ENCODE peak calls at places on chromosomes 1 and 21, in four cellular contexts. U is Ammon's horn, L is mesothelial cell of epicardium, F is T1000. X is an unnamed sample.

GRCh38 chr1:193310569-193310968 is 124.2 kb upstream of the B3GALT2 start:
- DNase-seq in U (no peak), L (no peak), F (no peak), X (no peak)

GRCh38 chr1:175628548-175629317 is 114.7 kb downstream of the TNR start:
- DNase-seq in U (no peak), L (no peak), F (no peak), X (no peak)

GRCh38 chr1:203636306-203636705 is 9.7 kb downstream of the ATP2B4 start:
- DNase-seq in U (no peak), L (no peak), F (no peak), X (no peak)

GRCh38 chr1:98821379-98821778 is 159.9 kb downstream of the SNX7 start:
- DNase-seq in U (no peak), L (no peak), F (no peak), X (no peak)

GRCh38 chr21:39182484-39183271 is 573 bp downstream of the PSMG1 start:
- DNase-seq in U (peak; percentile 27), L (no peak), F (no peak), X (no peak)

GRCh38 chr1:17687125-17687524 is 68.0 kb upstream of the ACTL8 start:
- DNase-seq in U (no peak), L (no peak), F (no peak), X (no peak)

GRCh38 chr1:226643167-226643566 is 94.6 kb downstream of the STUM start:
- DNase-seq in U (peak; percentile 64), L (no peak), F (no peak), X (no peak)

GRCh38 chr1:200659269-200659668 is 10.4 kb downstream of the DDX59 start:
- DNase-seq in U (no peak), L (no peak), F (no peak), X (no peak)

GRCh38 chr1:93635614-93636543 is 45.8 kb downstream of the BCAR3 start:
- DNase-seq in U (peak; percentile 87), L (no peak), F (no peak), X (no peak)

GRCh38 chr1:202575906-202576653 is 134.2 kb downstream of the SYT2 start:
- DNase-seq in U (no peak), L (no peak), F (no peak), X (no peak)

GRCh38 chr1:228001738-228002535 is 4.9 kb upstream of the WNT3A start:
- DNase-seq in U (no peak), L (no peak), F (no peak), X (no peak)

GRCh38 chr1:246891105-246891504 is 40.6 kb downstream of the AHCTF1 start:
- DNase-seq in U (no peak), L (no peak), F (no peak), X (no peak)